ENCODE peak calls at places on chromosomes 16 and 17, in four cellular contexts. One of them, this sample, is unnamed.

GRCh38 chr16:27465483-27465879 is 63.5 kb downstream of the IL21R start:
- DNase-seq in Karpas-422: no peak
- DNase-seq in activated T-helper 1 cell treated with anti-CD3 and anti-CD28 coated beads, Interleukin-12 subunit alpha, Interleukin-12 subunit beta, Interleukin-2, Interleukin-4 antibody, amounts not matched to agents 30 ng/mL and 10 ng/mL and 1 ng/mL, durations not matched to agents 14 hours and 24 hours and 36 hours: no peak
- DNase-seq in stimulated activated naive CD8-positive, alpha-beta T cell treated with anti-CD3 and anti-CD28 coated beads, Interleukin-15, Interleukin-2, amounts not matched to agents 100 U/mL and 50 U/mL, for 24 hours: no peak
- DNase-seq in this sample: no peak

GRCh38 chr17:75473246-75473645 is 16.8 kb downstream of the TMEM94 start:
- DNase-seq in Karpas-422: no peak
- DNase-seq in activated T-helper 1 cell treated with anti-CD3 and anti-CD28 coated beads, Interleukin-12 subunit alpha, Interleukin-12 subunit beta, Interleukin-2, Interleukin-4 antibody, amounts not matched to agents 30 ng/mL and 10 ng/mL and 1 ng/mL, durations not matched to agents 14 hours and 24 hours and 36 hours: no peak
- DNase-seq in stimulated activated naive CD8-positive, alpha-beta T cell treated with anti-CD3 and anti-CD28 coated beads, Interleukin-15, Interleukin-2, amounts not matched to agents 100 U/mL and 50 U/mL, for 24 hours: no peak
- DNase-seq in this sample: no peak

GRCh38 chr17:9239821-9240658 is 218.7 kb downstream of the NTN1 start:
- DNase-seq in Karpas-422: no peak
- DNase-seq in activated T-helper 1 cell treated with anti-CD3 and anti-CD28 coated beads, Interleukin-12 subunit alpha, Interleukin-12 subunit beta, Interleukin-2, Interleukin-4 antibody, amounts not matched to agents 30 ng/mL and 10 ng/mL and 1 ng/mL, durations not matched to agents 14 hours and 24 hours and 36 hours: peak
- DNase-seq in stimulated activated naive CD8-positive, alpha-beta T cell treated with anti-CD3 and anti-CD28 coated beads, Interleukin-15, Interleukin-2, amounts not matched to agents 100 U/mL and 50 U/mL, for 24 hours: peak
- DNase-seq in this sample: peak

GRCh38 chr16:51651061-51651466 is 500.0 kb upstream of the SALL1 start:
- DNase-seq in Karpas-422: no peak
- DNase-seq in activated T-helper 1 cell treated with anti-CD3 and anti-CD28 coated beads, Interleukin-12 subunit alpha, Interleukin-12 subunit beta, Interleukin-2, Interleukin-4 antibody, amounts not matched to agents 30 ng/mL and 10 ng/mL and 1 ng/mL, durations not matched to agents 14 hours and 24 hours and 36 hours: no peak
- DNase-seq in stimulated activated naive CD8-positive, alpha-beta T cell treated with anti-CD3 and anti-CD28 coated beads, Interleukin-15, Interleukin-2, amounts not matched to agents 100 U/mL and 50 U/mL, for 24 hours: no peak
- DNase-seq in this sample: no peak

GRCh38 chr16:61681124-61681523 is 355.1 kb downstream of the CDH8 start:
- DNase-seq in Karpas-422: no peak
- DNase-seq in activated T-helper 1 cell treated with anti-CD3 and anti-CD28 coated beads, Interleukin-12 subunit alpha, Interleukin-12 subunit beta, Interleukin-2, Interleukin-4 antibody, amounts not matched to agents 30 ng/mL and 10 ng/mL and 1 ng/mL, durations not matched to agents 14 hours and 24 hours and 36 hours: no peak
- DNase-seq in stimulated activated naive CD8-positive, alpha-beta T cell treated with anti-CD3 and anti-CD28 coated beads, Interleukin-15, Interleukin-2, amounts not matched to agents 100 U/mL and 50 U/mL, for 24 hours: no peak
- DNase-seq in this sample: no peak

GRCh38 chr17:47915667-47916242 is 19.7 kb downstream of the SP2 start:
- DNase-seq in Karpas-422: no peak
- DNase-seq in activated T-helper 1 cell treated with anti-CD3 and anti-CD28 coated beads, Interleukin-12 subunit alpha, Interleukin-12 subunit beta, Interleukin-2, Interleukin-4 antibody, amounts not matched to agents 30 ng/mL and 10 ng/mL and 1 ng/mL, durations not matched to agents 14 hours and 24 hours and 36 hours: no peak
- DNase-seq in stimulated activated naive CD8-positive, alpha-beta T cell treated with anti-CD3 and anti-CD28 coated beads, Interleukin-15, Interleukin-2, amounts not matched to agents 100 U/mL and 50 U/mL, for 24 hours: no peak
- DNase-seq in this sample: peak

GRCh38 chr16:68590201-68590994 is 51.3 kb downstream of the ZFP90 start:
- DNase-seq in Karpas-422: peak
- DNase-seq in activated T-helper 1 cell treated with anti-CD3 and anti-CD28 coated beads, Interleukin-12 subunit alpha, Interleukin-12 subunit beta, Interleukin-2, Interleukin-4 antibody, amounts not matched to agents 30 ng/mL and 10 ng/mL and 1 ng/mL, durations not matched to agents 14 hours and 24 hours and 36 hours: peak
- DNase-seq in stimulated activated naive CD8-positive, alpha-beta T cell treated with anti-CD3 and anti-CD28 coated beads, Interleukin-15, Interleukin-2, amounts not matched to agents 100 U/mL and 50 U/mL, for 24 hours: peak
- DNase-seq in this sample: peak

GRCh38 chr17:80847506-80848230 is 144.0 kb upstream of the CHMP6 start:
- DNase-seq in Karpas-422: no peak
- DNase-seq in activated T-helper 1 cell treated with anti-CD3 and anti-CD28 coated beads, Interleukin-12 subunit alpha, Interleukin-12 subunit beta, Interleukin-2, Interleukin-4 antibody, amounts not matched to agents 30 ng/mL and 10 ng/mL and 1 ng/mL, durations not matched to agents 14 hours and 24 hours and 36 hours: peak
- DNase-seq in stimulated activated naive CD8-positive, alpha-beta T cell treated with anti-CD3 and anti-CD28 coated beads, Interleukin-15, Interleukin-2, amounts not matched to agents 100 U/mL and 50 U/mL, for 24 hours: peak
- DNase-seq in this sample: peak

GRCh38 chr17:78390241-78391050 is 12.0 kb downstream of the PGS1 start:
- DNase-seq in Karpas-422: no peak
- DNase-seq in activated T-helper 1 cell treated with anti-CD3 and anti-CD28 coated beads, Interleukin-12 subunit alpha, Interleukin-12 subunit beta, Interleukin-2, Interleukin-4 antibody, amounts not matched to agents 30 ng/mL and 10 ng/mL and 1 ng/mL, durations not matched to agents 14 hours and 24 hours and 36 hours: no peak
- DNase-seq in stimulated activated naive CD8-positive, alpha-beta T cell treated with anti-CD3 and anti-CD28 coated beads, Interleukin-15, Interleukin-2, amounts not matched to agents 100 U/mL and 50 U/mL, for 24 hours: no peak
- DNase-seq in this sample: no peak